ENCODE peak calls at places on chromosome 12, in six cellular contexts. B is stimulated activated CD8-positive, alpha-beta memory T cell treated with anti-CD3 and anti-CD28 coated beads, Interleukin-7, amount 100 ng/mL, for 4 hours; K is ACHN; J is lower lobe of right lung; Y is AG20443; U is stomach. F is an unnamed sample.

GRCh38 chr12:132546647-132547046 is 56.7 kb downstream of the FBRSL1 start:
- DNase-seq in B (no peak), K (no peak), J (no peak), Y (no peak), U (no peak), F (no peak)

GRCh38 chr12:37672655-37673260 is 643.8 kb upstream of the ALG10B start:
- DNase-seq in B (no peak), K (peak), J (no peak), Y (no peak), U (no peak), F (no peak)

GRCh38 chr12:91105807-91106206 is 5.5 kb downstream of the LUM start:
- DNase-seq in B (no peak), K (no peak), J (no peak), Y (no peak), U (no peak), F (no peak)

GRCh38 chr12:29673346-29673745 is 110.4 kb downstream of the TMTC1 start:
- DNase-seq in B (no peak), K (no peak), J (no peak), Y (no peak), U (no peak), F (no peak)

GRCh38 chr12:82671673-82672195 is 15.0 kb upstream of the TMTC2 start:
- DNase-seq in B (no peak), K (no peak), J (no peak), Y (no peak), U (no peak), F (no peak)

GRCh38 chr12:7915911-7916403 is 20.0 kb downstream of the SLC2A3 start:
- DNase-seq in B (peak), K (no peak), J (no peak), Y (peak), U (no peak), F (no peak)

GRCh38 chr12:107402041-107403022 is 283.3 kb upstream of the PWP1 start:
- DNase-seq in B (peak), K (peak), J (no peak), Y (peak), U (peak), F (peak)

GRCh38 chr12:132593521-132593920 is 16.9 kb downstream of the LRCOL1 start:
- DNase-seq in B (no peak), K (no peak), J (no peak), Y (no peak), U (no peak), F (no peak)

GRCh38 chr12:64674367-64674922 is 64.2 kb downstream of the RASSF3 start:
- DNase-seq in B (no peak), K (no peak), J (no peak), Y (no peak), U (no peak), F (no peak)

GRCh38 chr12:56158926-56159461 is 835 bp downstream of the MYL6 start:
- DNase-seq in B (no peak), K (peak), J (peak), Y (peak), U (peak), F (peak)

GRCh38 chr12:111431772-111432171 is 26.0 kb downstream of the SH2B3 start:
- DNase-seq in B (no peak), K (no peak), J (no peak), Y (no peak), U (no peak), F (no peak)

GRCh38 chr12:127162902-127163301 is 1104.1 kb upstream of the TMEM132C start:
- DNase-seq in B (peak), K (peak), J (no peak), Y (peak), U (no peak), F (no peak)

GRCh38 chr12:130672122-130672825 is 43.8 kb downstream of the RIMBP2 start:
- DNase-seq in B (no peak), K (no peak), J (no peak), Y (no peak), U (no peak), F (no peak)

GRCh38 chr12:108914031-108914630 is 34.2 kb downstream of the DAO start:
- DNase-seq in B (no peak), K (no peak), J (no peak), Y (peak), U (no peak), F (no peak)

GRCh38 chr12:114411081-114411836 is 5.3 kb upstream of the TBX5 start:
- DNase-seq in B (no peak), K (no peak), J (no peak), Y (no peak), U (no peak), F (no peak)

GRCh38 chr12:51012570-51013236 is 13.5 kb downstream of the SLC11A2 start:
- DNase-seq in B (no peak), K (no peak), J (no peak), Y (no peak), U (no peak), F (no peak)

F was measured in right lobe of liver.